ENCODE peak calls at places on chromosomes 1 and 21, in nine cellular contexts. I is choroid plexus epithelial cell, E is endothelial cell, Z is mesothelial cell of epicardium, K is GM20000, F is DND-41, C is IMR-90, Y is astrocyte of the cerebellum, R is GM10248. B is an unnamed sample.

GRCh38 chr1:152002960-152003359 is 9.3 kb upstream of the S100A10 start:
- DNase-seq in I (no peak), E (no peak), Z (no peak), K (no peak), F (peak), C (no peak), Y (no peak), R (no peak), B (no peak)

GRCh38 chr1:74343191-74343590 is 108.0 kb downstream of the TNNI3K start:
- DNase-seq in I (no peak), E (no peak), Z (peak), K (no peak), F (no peak), C (peak), Y (no peak), R (no peak), B (peak)

GRCh38 chr1:201288765-201289164 is 5.5 kb downstream of the PKP1 start:
- DNase-seq in I (no peak), E (no peak), Z (no peak), K (no peak), F (no peak), C (no peak), Y (no peak), R (no peak), B (peak)

GRCh38 chr21:32764186-32764585 is 7.4 kb downstream of the PAXBP1 start:
- DNase-seq in I (no peak), E (no peak), Z (no peak), K (no peak), F (no peak), C (no peak), Y (no peak), R (no peak), B (no peak)

GRCh38 chr1:8020032-8020431 is 6.1 kb downstream of the ERRFI1 start:
- DNase-seq in I (peak), E (no peak), Z (no peak), K (no peak), F (no peak), C (peak), Y (no peak), R (no peak), B (peak)

GRCh38 chr1:150619576-150620509 is 9.6 kb downstream of the ENSA start:
- DNase-seq in I (peak), E (no peak), Z (no peak), K (no peak), F (no peak), C (peak), Y (peak), R (no peak), B (peak)

GRCh38 chr1:36134805-36135339 is 9.8 kb upstream of the COL8A2 start:
- DNase-seq in I (peak), E (peak), Z (peak), K (peak), F (peak), C (peak), Y (peak), R (peak), B (peak)

GRCh38 chr21:37087188-37087587 is 14.1 kb downstream of the TTC3 start:
- DNase-seq in I (peak), E (no peak), Z (no peak), K (no peak), F (no peak), C (peak), Y (peak), R (no peak), B (peak)

GRCh38 chr1:227785812-227786608 is 29.5 kb upstream of the PRSS38 start:
- DNase-seq in I (no peak), E (no peak), Z (peak), K (no peak), F (peak), C (no peak), Y (no peak), R (no peak), B (no peak)

GRCh38 chr1:184237588-184237987 is 149.2 kb upstream of the C1orf21 start:
- DNase-seq in I (no peak), E (no peak), Z (no peak), K (no peak), F (no peak), C (no peak), Y (no peak), R (no peak), B (no peak)

DNA sequence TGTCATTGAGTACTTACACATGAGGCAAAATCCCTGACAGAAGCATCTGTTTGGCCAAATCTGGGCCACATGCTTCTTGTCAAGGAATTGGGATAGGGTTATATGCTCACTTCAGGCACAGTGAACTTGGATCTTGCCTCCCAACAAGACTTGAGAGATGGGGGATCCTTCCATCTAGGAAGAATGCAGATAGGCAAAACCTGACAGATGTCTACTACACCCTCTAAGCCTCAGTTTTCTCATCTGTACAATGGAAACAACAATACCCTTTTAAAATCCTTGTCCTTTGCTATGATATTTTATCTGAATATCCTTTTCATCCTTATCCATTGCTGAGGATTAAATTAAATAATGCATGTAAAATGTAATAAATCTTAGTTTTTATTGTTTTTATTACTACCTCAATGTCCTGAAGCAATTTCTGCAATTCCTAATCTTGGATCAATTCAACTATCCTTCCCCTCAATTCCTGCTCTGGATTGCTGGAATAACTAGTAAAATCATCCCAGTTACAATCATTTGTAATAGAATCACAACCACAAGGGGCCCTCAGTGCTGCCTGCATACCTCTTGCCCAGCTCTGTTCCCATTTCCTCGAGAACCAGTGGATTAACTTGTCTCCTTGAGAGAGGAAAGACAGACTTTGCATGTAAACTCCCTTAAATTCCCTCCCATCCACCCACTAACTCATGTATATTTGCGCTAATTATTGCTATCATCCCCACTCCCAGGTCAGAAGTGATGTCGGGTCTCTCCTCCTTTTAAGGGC is 8.1 kb upstream of the XPR1 start:
- DNase-seq in I (peak), E (peak), Z (no peak), K (no peak), F (no peak), C (peak), Y (no peak), R (no peak), B (peak)
- TF ChIP-seq CTCF in I (peak), E (no peak), Z (no peak), K (no peak), F (no peak), C (peak), Y (peak), R (no peak), B (no peak)

GRCh38 chr1:95451054-95451453 is 217.0 kb downstream of the RWDD3 start:
- DNase-seq in I (no peak), E (no peak), Z (no peak), K (no peak), F (no peak), C (no peak), Y (no peak), R (no peak), B (peak)
- TF ChIP-seq CTCF in I (no peak), E (no peak), Z (no peak), K (no peak), F (peak), C (no peak), Y (no peak), R (no peak), B (no peak)

GRCh38 chr21:41048141-41048540 is 119.8 kb upstream of the BACE2 start:
- DNase-seq in I (no peak), E (no peak), Z (no peak), K (no peak), F (no peak), C (no peak), Y (no peak), R (no peak), B (no peak)

GRCh38 chr21:41048636-41049035 is 119.3 kb upstream of the BACE2 start:
- DNase-seq in I (no peak), E (no peak), Z (no peak), K (no peak), F (no peak), C (no peak), Y (no peak), R (peak), B (no peak)

GRCh38 chr21:41043008-41043407 is 125.0 kb upstream of the BACE2 start:
- DNase-seq in I (no peak), E (no peak), Z (no peak), K (no peak), F (no peak), C (no peak), Y (no peak), R (no peak), B (peak)

DNA sequence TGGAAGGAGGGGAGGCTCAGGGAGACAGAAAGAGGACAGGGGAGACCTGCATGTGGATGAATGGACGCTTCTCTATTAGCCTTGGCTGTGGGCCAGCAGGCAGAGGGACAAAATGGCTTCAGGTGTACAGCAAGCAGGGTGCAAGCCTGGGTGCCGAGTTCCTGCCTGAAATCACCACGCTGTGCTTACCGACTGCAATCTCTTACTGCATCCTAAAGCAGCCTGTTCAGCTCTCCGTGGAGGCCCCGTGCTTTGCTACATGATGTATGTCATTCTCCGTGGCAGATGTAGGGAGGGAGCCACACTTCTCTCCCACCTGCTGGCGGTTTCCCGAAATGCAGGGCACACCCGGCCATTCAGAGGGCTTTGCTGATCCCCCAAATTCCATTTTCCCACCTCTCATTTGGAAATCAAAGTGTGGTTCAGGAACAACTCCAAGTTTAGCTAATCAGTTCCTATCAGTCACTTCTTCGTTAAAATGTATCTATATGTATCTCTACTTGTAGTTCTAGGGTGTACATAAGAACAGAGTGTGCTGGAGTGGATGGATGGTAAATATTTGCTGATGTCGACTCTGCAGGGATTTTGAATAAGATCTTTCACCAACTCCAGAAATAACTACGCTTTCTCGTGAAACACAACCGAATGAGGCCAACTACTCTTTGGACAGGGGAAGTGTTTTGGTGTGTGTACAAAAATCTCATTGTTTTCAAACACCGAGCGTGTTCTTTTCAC is 122.3 kb upstream of the BACE2 start:
- DNase-seq in I (no peak), E (peak), Z (peak), K (no peak), F (no peak), C (no peak), Y (no peak), R (no peak), B (peak)
- TF ChIP-seq CTCF in I (no peak), E (peak), Z (peak), K (no peak), F (peak), C (no peak), Y (peak), R (no peak), B (peak)

DNA sequence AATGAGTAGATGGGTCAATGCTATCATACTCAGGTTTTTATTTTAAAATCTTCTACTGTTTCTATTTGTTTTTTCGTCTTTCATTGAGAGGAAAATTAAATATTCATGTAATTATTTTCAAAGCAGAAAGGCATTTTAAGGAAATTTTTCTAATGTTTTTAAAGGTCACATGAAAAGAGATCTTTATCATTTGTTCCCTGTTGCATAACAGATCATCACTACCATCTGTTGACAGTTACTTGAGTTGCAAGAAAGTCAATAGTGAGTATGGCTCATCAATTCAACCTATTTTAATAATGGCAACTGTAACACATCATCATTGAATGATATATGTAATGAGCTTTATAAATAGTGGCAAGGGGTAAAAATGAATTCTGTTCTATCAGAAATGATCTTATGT is 369.7 kb downstream of the DPYD start:
- DNase-seq in I (no peak), E (no peak), Z (no peak), K (no peak), F (no peak), C (no peak), Y (no peak), R (no peak), B (no peak)
- TF ChIP-seq CTCF in I (no peak), E (no peak), Z (no peak), K (no peak), F (no peak), C (no peak), Y (no peak), R (no peak), B (no peak)

GRCh38 chr1:193937308-193937707 is 750.9 kb upstream of the B3GALT2 start:
- DNase-seq in I (no peak), E (no peak), Z (no peak), K (no peak), F (no peak), C (no peak), Y (no peak), R (no peak), B (no peak)
- TF ChIP-seq CTCF in I (no peak), E (no peak), Z (no peak), K (no peak), F (no peak), C (no peak), Y (no peak), R (no peak), B (no peak)

DNA sequence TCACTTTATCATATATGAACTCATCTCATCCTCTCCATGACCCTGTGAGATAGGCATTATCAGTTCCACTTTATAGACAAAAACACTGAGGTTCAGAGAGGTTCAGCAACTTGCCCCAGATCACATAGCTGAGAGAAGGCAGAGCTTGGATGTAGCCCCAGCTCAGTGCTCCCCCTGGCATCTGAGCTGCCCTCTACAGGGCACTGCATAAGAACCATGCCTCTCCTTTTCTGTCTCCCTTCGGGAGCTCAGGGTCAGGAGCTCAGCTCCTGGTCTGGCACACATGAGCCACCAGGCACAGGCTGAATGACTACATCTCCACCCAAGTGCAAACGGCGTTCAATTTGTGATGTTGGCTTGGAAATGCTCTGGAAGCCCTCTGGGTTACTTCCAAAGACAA is 16.9 kb downstream of the RAB7B start:
- DNase-seq in I (no peak), E (no peak), Z (no peak), K (no peak), F (no peak), C (no peak), Y (no peak), R (no peak), B (peak)
- TF ChIP-seq CTCF in I (peak), E (no peak), Z (no peak), K (no peak), F (no peak), C (peak), Y (no peak), R (no peak), B (no peak)

DNA sequence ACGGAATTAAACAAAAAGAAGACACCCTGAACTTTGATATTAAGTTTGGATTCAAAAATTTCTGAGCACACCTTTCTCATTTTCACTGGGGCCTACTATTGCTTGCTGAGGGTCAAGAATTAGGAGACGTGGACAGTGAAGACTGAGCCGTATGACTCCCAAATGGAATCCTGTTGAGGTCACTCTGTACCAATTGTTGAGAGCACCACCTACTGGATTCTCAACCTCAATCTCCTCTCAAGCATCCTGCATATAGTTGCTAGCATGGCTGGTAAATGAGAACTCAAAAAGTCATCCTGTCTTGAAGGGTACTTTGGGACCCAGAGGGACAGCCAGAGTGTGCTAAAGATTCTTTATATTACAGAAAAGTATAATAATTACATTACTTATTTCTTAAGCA is 20.2 kb upstream of the MTR start:
- DNase-seq in I (peak), E (no peak), Z (no peak), K (no peak), F (no peak), C (peak), Y (no peak), R (no peak), B (peak)
- TF ChIP-seq CTCF in I (peak), E (no peak), Z (no peak), K (peak), F (peak), C (peak), Y (peak), R (no peak), B (peak)

GRCh38 chr1:157806431-157807149 is 13.3 kb downstream of the FCRL1 start:
- DNase-seq in I (no peak), E (no peak), Z (no peak), K (peak), F (no peak), C (no peak), Y (no peak), R (peak), B (no peak)
- TF ChIP-seq CTCF in I (no peak), E (no peak), Z (no peak), K (no peak), F (no peak), C (no peak), Y (no peak), R (no peak), B (no peak)

GRCh38 chr1:24960071-24960801 is 30.2 kb upstream of the RUNX3 start:
- DNase-seq in I (no peak), E (no peak), Z (no peak), K (no peak), F (no peak), C (no peak), Y (no peak), R (no peak), B (no peak)
- TF ChIP-seq CTCF in I (no peak), E (no peak), Z (no peak), K (no peak), F (no peak), C (no peak), Y (no peak), R (no peak), B (no peak)

GRCh38 chr1:203797948-203798347 is 2.5 kb downstream of the ZBED6 start:
- DNase-seq in I (peak), E (no peak), Z (peak), K (no peak), F (no peak), C (no peak), Y (no peak), R (no peak), B (peak)
- TF ChIP-seq CTCF in I (peak), E (no peak), Z (no peak), K (no peak), F (no peak), C (no peak), Y (no peak), R (no peak), B (peak)